ENCODE peak calls at places on chromosome 6, in nine cellular contexts. G, J, P, N, V, O, Z, B and M are unnamed samples.

GRCh38 chr6:126300126-126300525 is 39.8 kb upstream of the CENPW start:
- DNase-seq in V (no peak), O (no peak), J (no peak), P (no peak), Z (no peak), B (no peak), G (no peak), N (no peak), M (no peak)

GRCh38 chr6:110658621-110659211 is 156.6 kb downstream of the CDK19 start:
- DNase-seq in N (no peak), J (no peak), Z (no peak), P (no peak), G (no peak), B (no peak), V (no peak), O (no peak), M (no peak)

GRCh38 chr6:125784365-125784764 is 6.4 kb upstream of the NCOA7 start:
- DNase-seq in V (no peak), P (no peak), J (no peak), B (no peak), Z (no peak), G (no peak), O (no peak), N (no peak), M (no peak)

GRCh38 chr6:39824030-39824926 is 32.1 kb downstream of the DAAM2 start:
- DNase-seq in G (no peak), Z (no peak), N (no peak), J (no peak), V (no peak), B (no peak), O (peak; percentile 27), P (no peak), M (no peak)

GRCh38 chr6:56671160-56671559 is 28.5 kb upstream of the DST start:
- DNase-seq in N (peak; percentile 59), O (no peak), G (no peak), P (no peak), V (no peak), B (no peak), Z (no peak), J (no peak), M (no peak)

GRCh38 chr6:51265426-51265825 is 446.8 kb downstream of the TFAP2B start:
- DNase-seq in G (no peak), P (no peak), Z (no peak), B (no peak), J (no peak), V (no peak), O (no peak), N (no peak), M (no peak)

GRCh38 chr6:142570221-142570671 is 268.4 kb downstream of the ADGRG6 start:
- DNase-seq in N (peak; percentile 80), V (peak; percentile 48), P (no peak), O (no peak), Z (no peak), B (peak; percentile 19), G (no peak), J (no peak), M (no peak)

GRCh38 chr6:33000053-33000452 is 9.3 kb downstream of the HLA-DOA start:
- DNase-seq in V (no peak), B (no peak), P (no peak), G (no peak), N (peak; percentile 69), Z (peak; percentile 66), O (no peak), J (no peak), M (no peak)

GRCh38 chr6:37525460-37526357 is 26.0 kb upstream of the CCDC167 start:
- DNase-seq in P (no peak), O (no peak), J (no peak), N (peak; percentile 32), B (peak; percentile 63), G (no peak), V (no peak), Z (no peak), M (no peak)

GRCh38 chr6:7418238-7418905 is 28.8 kb downstream of the RIOK1 start:
- DNase-seq in N (peak; percentile 85), J (no peak), B (no peak), Z (no peak), G (no peak), O (no peak), P (no peak), V (no peak), M (no peak)

GRCh38 chr6:5025911-5026819 is 22.3 kb upstream of the RPP40 start:
- DNase-seq in J (no peak), V (no peak), O (peak; percentile 57), G (peak; percentile 31), N (peak; percentile 29), P (peak; percentile 74), B (peak; percentile 72), Z (no peak), M (no peak)

GRCh38 chr6:73585566-73586415 is 65.0 kb upstream of the EEF1A1 start:
- DNase-seq in Z (peak; percentile 82), V (peak; percentile 52), G (no peak), N (peak; percentile 64), B (peak; percentile 64), J (peak; percentile 14), O (no peak), P (no peak), M (peak; percentile 23)

GRCh38 chr6:43070028-43070632 is 6.0 kb upstream of the PTK7 start:
- DNase-seq in V (no peak), Z (peak; percentile 74), O (peak; percentile 71), J (no peak), B (peak; percentile 80), G (no peak), P (no peak), N (peak; percentile 75), M (no peak)

GRCh38 chr6:116405663-116406329 is 35.0 kb downstream of the DSE start:
- DNase-seq in V (peak; percentile 49), Z (no peak), O (no peak), J (no peak), G (no peak), N (peak; percentile 73), P (no peak), B (no peak), M (no peak)

GRCh38 chr6:16989382-16989781 is 112.5 kb upstream of the STMND1 start:
- DNase-seq in J (no peak), Z (no peak), N (no peak), O (no peak), B (no peak), P (no peak), G (no peak), V (no peak), M (no peak)

GRCh38 chr6:7249946-7250643 is 62.9 kb downstream of the SSR1 start:
- DNase-seq in B (peak; percentile 34), V (no peak), Z (no peak), O (no peak), G (no peak), P (no peak), J (no peak), N (no peak), M (no peak)

GRCh38 chr6:16760536-16761468 is at the start of gene ATXN1:
- DNase-seq in Z (peak; percentile 75), B (no peak), G (peak; percentile 54), P (peak; percentile 63), J (peak; percentile 38), V (no peak), O (peak; percentile 48), N (peak; percentile 65), M (peak; percentile 62)

GRCh38 chr6:14731638-14732037 is 514.2 kb upstream of the JARID2 start:
- DNase-seq in O (no peak), N (no peak), Z (no peak), P (no peak), G (no peak), B (no peak), V (no peak), J (no peak), M (no peak)

GRCh38 chr6:6699741-6700367 is 111.3 kb downstream of the LY86 start:
- DNase-seq in V (peak; percentile 88), B (peak; percentile 95), G (no peak), Z (no peak), O (peak; percentile 88), N (peak; percentile 99), J (no peak), P (peak; percentile 27), M (no peak)

GRCh38 chr6:153208706-153209105 is 77.6 kb upstream of the RGS17 start:
- DNase-seq in B (no peak), P (peak; percentile 78), O (peak; percentile 81), Z (no peak), J (no peak), G (no peak), V (no peak), N (no peak), M (no peak)

GRCh38 chr6:29919506-29919905 is 22.8 kb upstream of the HLA-A start:
- DNase-seq in V (no peak), G (no peak), N (no peak), Z (no peak), O (no peak), J (no peak), P (no peak), B (no peak), M (no peak)